ENCODE peak calls at places on chromosomes 3 and 15, in six cellular contexts. F is activated CD4-positive, alpha-beta T cell treated with anti-CD3 and anti-CD28 coated beads for 24 hours; O is activated CD8-positive, alpha-beta memory T cell treated with anti-CD3 and anti-CD28 coated beads, Interleukin-2, amount 10 ng/mL, durations not matched to agents 7 days and 5 days; Q is astrocyte; J is GM12892; I is posterior cingulate gyrus. N is an unnamed sample.

GRCh38 chr3:126438186-126438585 is 37.5 kb downstream of the ZXDC start:
- DNase-seq in F (no peak), O (peak), Q (no peak), J (no peak), I (no peak), N (no peak)

GRCh38 chr3:62875103-62876002 is at the start of gene CADPS:
- DNase-seq in F (no peak), O (no peak), Q (peak), J (no peak), I (peak), N (no peak)

GRCh38 chr3:159779883-159780282 is 208.8 kb upstream of the IL12A start:
- DNase-seq in F (no peak), O (no peak), Q (peak), J (no peak), I (no peak), N (no peak)

GRCh38 chr15:33932734-33933133 is 35.6 kb upstream of the CHRM5 start:
- DNase-seq in F (no peak), O (no peak), Q (no peak), J (no peak), I (no peak), N (no peak)

GRCh38 chr3:194009019-194009418 is 126.9 kb upstream of the HES1 start:
- DNase-seq in F (no peak), O (no peak), Q (no peak), J (no peak), I (no peak), N (no peak)

GRCh38 chr15:41416742-41417417 is at the start of gene RTF1:
- DNase-seq in F (peak), O (peak), Q (peak), J (peak), I (peak), N (peak)

GRCh38 chr15:77702211-77702957 is 69.7 kb upstream of the LINGO1 start:
- DNase-seq in F (no peak), O (peak), Q (peak), J (peak), I (no peak), N (peak)

GRCh38 chr3:72539856-72540255 is 308.4 kb downstream of the SHQ1 start:
- DNase-seq in F (no peak), O (no peak), Q (no peak), J (no peak), I (no peak), N (no peak)